ENCODE peak calls at places on chromosomes 3 and 15, in four cellular contexts. One of them, this sample, is unnamed.

GRCh38 chr3:35908366-35909232 is 269.3 kb downstream of the ARPP21 start:
- DNase-seq in OCI-LY7: peak; percentile 76
- DNase-seq in T-helper 9 cell: peak; percentile 8
- DNase-seq in heart right ventricle: peak; percentile 15
- DNase-seq in this sample: peak; percentile 73

GRCh38 chr15:75620776-75621536 is 4.6 kb downstream of the SNUPN start:
- DNase-seq in T-helper 9 cell: no peak
- DNase-seq in OCI-LY7: no peak
- DNase-seq in heart right ventricle: peak; percentile 60
- DNase-seq in this sample: no peak

GRCh38 chr15:79089890-79090486 is 592 bp downstream of the RASGRF1 start:
- DNase-seq in heart right ventricle: no peak
- DNase-seq in T-helper 9 cell: no peak
- DNase-seq in OCI-LY7: no peak
- DNase-seq in this sample: no peak

GRCh38 chr3:114020907-114021306 is 35.4 kb downstream of the CCDC191 start:
- DNase-seq in T-helper 9 cell: no peak
- DNase-seq in OCI-LY7: no peak
- DNase-seq in heart right ventricle: no peak
- DNase-seq in this sample: no peak

GRCh38 chr3:195076981-195077610 is 193.9 kb downstream of the XXYLT1 start:
- DNase-seq in heart right ventricle: no peak
- DNase-seq in OCI-LY7: no peak
- DNase-seq in T-helper 9 cell: no peak
- DNase-seq in this sample: peak; percentile 35

GRCh38 chr3:23113455-23114171 is 89.5 kb upstream of the UBE2E2 start:
- DNase-seq in T-helper 9 cell: no peak
- DNase-seq in heart right ventricle: no peak
- DNase-seq in OCI-LY7: no peak
- DNase-seq in this sample: no peak

GRCh38 chr3:159762238-159762637 is 226.4 kb upstream of the IL12A start:
- DNase-seq in T-helper 9 cell: no peak
- DNase-seq in OCI-LY7: no peak
- DNase-seq in heart right ventricle: no peak
- DNase-seq in this sample: no peak

GRCh38 chr3:15812183-15812582 is 14.4 kb upstream of the ANKRD28 start:
- DNase-seq in T-helper 9 cell: no peak
- DNase-seq in OCI-LY7: peak; percentile 26
- DNase-seq in heart right ventricle: no peak
- DNase-seq in this sample: no peak

GRCh38 chr15:70376929-70377691 is 279.4 kb upstream of the TLE3 start:
- DNase-seq in T-helper 9 cell: no peak
- DNase-seq in OCI-LY7: no peak
- DNase-seq in heart right ventricle: peak; percentile 78
- DNase-seq in this sample: peak; percentile 74

GRCh38 chr3:191568206-191568605 is 107.2 kb downstream of the PYDC2 start:
- DNase-seq in T-helper 9 cell: no peak
- DNase-seq in heart right ventricle: no peak
- DNase-seq in OCI-LY7: no peak
- DNase-seq in this sample: no peak

GRCh38 chr15:98609144-98609852 is 39.0 kb upstream of the IGF1R start:
- DNase-seq in OCI-LY7: no peak
- DNase-seq in T-helper 9 cell: no peak
- DNase-seq in heart right ventricle: no peak
- DNase-seq in this sample: no peak

GRCh38 chr3:172836390-172836997 is 86.0 kb downstream of the ECT2 start:
- DNase-seq in heart right ventricle: no peak
- DNase-seq in T-helper 9 cell: no peak
- DNase-seq in OCI-LY7: peak; percentile 50
- DNase-seq in this sample: no peak

GRCh38 chr3:32495609-32496008 is 7.0 kb downstream of the CMTM6 start:
- DNase-seq in T-helper 9 cell: no peak
- DNase-seq in heart right ventricle: no peak
- DNase-seq in OCI-LY7: no peak
- DNase-seq in this sample: no peak

GRCh38 chr15:66294157-66294931 is 976 bp downstream of the DIS3L start:
- DNase-seq in OCI-LY7: peak; percentile 70
- DNase-seq in T-helper 9 cell: no peak
- DNase-seq in heart right ventricle: no peak
- DNase-seq in this sample: no peak

GRCh38 chr3:40310690-40311089 is 1.2 kb downstream of the EIF1B start:
- DNase-seq in heart right ventricle: no peak
- DNase-seq in T-helper 9 cell: no peak
- DNase-seq in OCI-LY7: no peak
- DNase-seq in this sample: no peak

GRCh38 chr3:171351676-171352075 is 108.5 kb downstream of the TNIK start:
- DNase-seq in OCI-LY7: no peak
- DNase-seq in T-helper 9 cell: no peak
- DNase-seq in heart right ventricle: no peak
- DNase-seq in this sample: no peak

GRCh38 chr3:13452490-13453335 is 27.4 kb upstream of the HDAC11 start:
- DNase-seq in OCI-LY7: peak; percentile 77
- DNase-seq in heart right ventricle: no peak
- DNase-seq in T-helper 9 cell: peak; percentile 16
- DNase-seq in this sample: peak; percentile 57

GRCh38 chr15:81752974-81753373 is 292.8 kb downstream of the MEX3B start:
- DNase-seq in OCI-LY7: no peak
- DNase-seq in T-helper 9 cell: no peak
- DNase-seq in heart right ventricle: no peak
- DNase-seq in this sample: no peak

GRCh38 chr3:195102609-195103467 is 168.1 kb downstream of the XXYLT1 start:
- DNase-seq in OCI-LY7: no peak
- DNase-seq in T-helper 9 cell: no peak
- DNase-seq in heart right ventricle: no peak
- DNase-seq in this sample: no peak

GRCh38 chr3:127911421-127911931 is 3.6 kb upstream of the KBTBD12 start:
- DNase-seq in heart right ventricle: no peak
- DNase-seq in OCI-LY7: no peak
- DNase-seq in T-helper 9 cell: no peak
- DNase-seq in this sample: no peak

GRCh38 chr3:194306771-194307640 is 44.1 kb downstream of the CPN2 start:
- DNase-seq in OCI-LY7: peak; percentile 60
- DNase-seq in T-helper 9 cell: no peak
- DNase-seq in heart right ventricle: no peak
- DNase-seq in this sample: no peak

GRCh38 chr3:196890309-196890708 is 22.6 kb downstream of the SENP5 start:
- DNase-seq in heart right ventricle: no peak
- DNase-seq in OCI-LY7: no peak
- DNase-seq in T-helper 9 cell: no peak
- DNase-seq in this sample: no peak

GRCh38 chr15:44675911-44676310 is 12.4 kb upstream of the SPG11 start:
- DNase-seq in OCI-LY7: no peak
- DNase-seq in heart right ventricle: no peak
- DNase-seq in T-helper 9 cell: no peak
- DNase-seq in this sample: no peak

GRCh38 chr15:39530446-39531342 is 50.2 kb upstream of the THBS1 start:
- DNase-seq in OCI-LY7: no peak
- DNase-seq in T-helper 9 cell: no peak
- DNase-seq in heart right ventricle: no peak
- DNase-seq in this sample: no peak

GRCh38 chr3:123489400-123490004 is 40.6 kb upstream of the ADCY5 start:
- DNase-seq in OCI-LY7: peak; percentile 47
- DNase-seq in heart right ventricle: peak; percentile 76
- DNase-seq in T-helper 9 cell: peak; percentile 12
- DNase-seq in this sample: peak; percentile 67

GRCh38 chr15:65583701-65584100 is 27.2 kb downstream of the INTS14 start:
- DNase-seq in OCI-LY7: peak; percentile 78
- DNase-seq in heart right ventricle: no peak
- DNase-seq in T-helper 9 cell: peak; percentile 18
- DNase-seq in this sample: no peak

GRCh38 chr3:33039628-33040027 is 57.3 kb downstream of the GLB1 start:
- DNase-seq in T-helper 9 cell: no peak
- DNase-seq in heart right ventricle: no peak
- DNase-seq in OCI-LY7: no peak
- DNase-seq in this sample: no peak

GRCh38 chr3:13105181-13105580 is 32.0 kb upstream of the IQSEC1 start:
- DNase-seq in T-helper 9 cell: no peak
- DNase-seq in OCI-LY7: no peak
- DNase-seq in heart right ventricle: no peak
- DNase-seq in this sample: no peak

GRCh38 chr3:186093271-186093900 is 15.5 kb downstream of the ETV5 start:
- DNase-seq in T-helper 9 cell: no peak
- DNase-seq in heart right ventricle: no peak
- DNase-seq in OCI-LY7: no peak
- DNase-seq in this sample: no peak